ENCODE peak calls at places on chromosomes 4 and X, in ten cellular contexts. V is Calu3, G is BJ, K is epithelial cell of esophagus, B is astrocyte of the spinal cord, D is HCT116, H is GM12865, I is fibroblast of lung, W is brain microvascular endothelial cell, M is fibroblast of pulmonary artery. Q is an unnamed sample.
A peak's percentile ranks its signal among the peaks of the same experiment; 100 is the strongest.

GRCh38 chrX:3699841-3700381 is 13.5 kb downstream of the PRKX start:
- DNase-seq in V (no peak), G (no peak), K (no peak), B (no peak), D (no peak), H (peak; percentile 35), I (no peak), W (no peak), M (peak; percentile 14), Q (no peak)

GRCh38 chr4:10643600-10644425 is 40.8 kb downstream of the CLNK start:
- DNase-seq in V (no peak), G (no peak), K (peak; percentile 46), B (no peak), D (no peak), H (no peak), I (no peak), W (no peak), M (no peak), Q (no peak)

GRCh38 chr4:88015659-88016295 is 8.3 kb downstream of the PKD2 start:
- DNase-seq in V (no peak), G (no peak), K (no peak), B (no peak), D (no peak), H (no peak), I (no peak), W (no peak), M (no peak), Q (no peak)

GRCh38 chr4:163003979-163004378 is 162.7 kb downstream of the NAF1 start:
- DNase-seq in V (no peak), G (no peak), K (no peak), B (no peak), D (no peak), H (no peak), I (no peak), W (no peak), M (no peak), Q (no peak)

GRCh38 chr4:139795915-139796314 is 130.3 kb downstream of the MGST2 start:
- DNase-seq in V (no peak), G (no peak), K (no peak), B (no peak), D (no peak), H (no peak), I (peak; percentile 66), W (no peak), M (no peak), Q (peak; percentile 28)

GRCh38 chr4:41142946-41143720 is 71.2 kb downstream of the APBB2 start:
- DNase-seq in V (no peak), G (peak; percentile 94), K (peak; percentile 55), B (peak; percentile 96), D (no peak), H (no peak), I (peak; percentile 97), W (peak; percentile 82), M (peak; percentile 96), Q (peak; percentile 92)

GRCh38 chr4:54318904-54319303 is 89.8 kb downstream of the PDGFRA start:
- DNase-seq in V (peak; percentile 2), G (no peak), K (peak; percentile 63), B (peak; percentile 53), D (peak; percentile 21), H (peak; percentile 79), I (peak; percentile 64), W (peak; percentile 14), M (peak; percentile 74), Q (peak; percentile 5)

GRCh38 chr4:161714022-161714751 is 449.6 kb downstream of the FSTL5 start:
- DNase-seq in V (no peak), G (peak; percentile 68), K (peak; percentile 96), B (peak; percentile 87), D (peak; percentile 18), H (no peak), I (peak; percentile 80), W (peak; percentile 58), M (peak; percentile 16), Q (peak; percentile 3)

GRCh38 chr4:30721353-30722091 is 1.4 kb downstream of the PCDH7 start:
- DNase-seq in V (peak; percentile 60), G (no peak), K (peak; percentile 64), B (peak; percentile 54), D (no peak), H (no peak), I (peak; percentile 57), W (no peak), M (peak; percentile 39), Q (no peak)

GRCh38 chr4:30722916-30723270 is 2.7 kb downstream of the PCDH7 start:
- DNase-seq in V (no peak), G (no peak), K (no peak), B (no peak), D (no peak), H (no peak), I (peak; percentile 9), W (no peak), M (no peak), Q (no peak)

GRCh38 chr4:30720656-30721352 is 635 bp downstream of the PCDH7 start:
- DNase-seq in V (peak; percentile 12), G (no peak), K (no peak), B (peak; percentile 53), D (no peak), H (no peak), I (peak; percentile 69), W (peak; percentile 27), M (peak; percentile 50), Q (no peak)

GRCh38 chr4:30724217-30724616 is 4.0 kb downstream of the PCDH7 start:
- DNase-seq in V (no peak), G (no peak), K (no peak), B (no peak), D (no peak), H (no peak), I (peak; percentile 29), W (no peak), M (no peak), Q (no peak)

DNA sequence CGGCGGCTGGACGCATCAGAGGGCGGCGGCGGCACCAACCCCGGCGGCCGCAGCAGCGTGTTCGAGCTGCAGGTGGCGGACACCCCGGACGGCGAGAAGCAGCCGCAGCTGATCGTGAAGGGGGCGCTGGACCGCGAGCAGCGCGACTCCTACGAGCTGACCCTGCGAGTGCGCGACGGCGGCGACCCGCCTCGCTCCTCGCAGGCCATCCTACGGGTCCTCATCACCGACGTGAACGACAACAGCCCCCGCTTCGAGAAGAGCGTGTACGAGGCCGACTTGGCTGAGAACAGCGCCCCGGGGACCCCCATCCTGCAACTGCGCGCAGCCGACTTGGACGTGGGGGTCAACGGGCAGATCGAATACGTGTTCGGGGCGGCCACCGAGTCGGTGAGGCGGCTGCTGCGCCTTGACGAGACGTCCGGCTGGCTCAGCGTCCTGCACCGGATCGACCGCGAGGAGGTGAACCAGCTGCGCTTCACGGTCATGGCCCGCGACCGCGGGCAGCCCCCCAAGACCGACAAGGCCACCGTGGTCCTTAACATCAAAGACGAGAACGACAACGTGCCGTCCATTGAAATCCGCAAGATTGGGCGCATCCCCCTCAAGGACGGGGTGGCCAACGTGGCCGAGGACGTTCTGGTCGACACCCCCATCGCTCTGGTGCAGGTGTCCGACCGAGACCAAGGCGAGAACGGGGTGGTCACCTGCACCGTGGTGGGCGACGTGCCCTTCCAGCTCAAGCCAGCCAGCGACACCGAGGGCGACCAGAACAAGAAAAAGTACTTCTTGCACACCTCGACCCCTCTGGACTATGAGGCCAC is 2.1 kb downstream of the PCDH7 start:
- DNase-seq in V (no peak), G (no peak), K (no peak), B (no peak), D (no peak), H (no peak), I (peak; percentile 18), W (no peak), M (no peak), Q (no peak)
- TF ChIP-seq CTCF in V (no peak), G (no peak), K (no peak), B (no peak), D (no peak), H (no peak), I (no peak), W (no peak), M (no peak), Q (no peak)

DNA sequence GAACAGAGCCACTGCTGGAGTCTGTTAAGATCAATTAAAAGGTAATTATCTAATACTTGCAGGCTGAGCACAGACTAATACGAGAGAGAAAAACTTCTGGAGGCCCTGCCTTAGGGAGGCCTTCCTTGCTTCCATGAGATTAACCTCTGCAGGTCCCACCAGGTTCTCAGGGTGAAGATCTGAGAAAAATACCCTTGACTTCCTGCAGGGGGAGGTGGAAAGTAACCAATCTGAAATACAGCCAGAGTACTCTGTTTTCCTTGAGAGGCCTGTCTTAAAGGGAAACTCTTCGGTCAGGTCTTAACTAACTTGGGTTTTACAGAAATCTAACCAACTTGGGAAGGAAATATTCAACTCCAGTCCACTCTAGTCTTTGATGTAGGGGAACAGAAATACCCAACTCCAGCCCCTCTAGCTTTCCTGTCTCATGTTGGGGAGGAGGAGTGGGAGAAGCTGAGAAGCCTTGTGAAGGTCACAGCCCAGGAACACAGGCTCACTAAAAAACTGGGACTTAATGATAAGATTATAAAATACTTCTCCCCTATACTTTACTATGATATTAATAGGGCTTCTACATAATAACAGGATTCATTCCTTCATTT is 77.1 kb downstream of the TBCK start:
- DNase-seq in V (peak; percentile 40), G (no peak), K (peak; percentile 62), B (peak; percentile 49), D (peak; percentile 27), H (peak; percentile 34), I (peak; percentile 39), W (peak; percentile 36), M (peak; percentile 64), Q (peak; percentile 2)
- TF ChIP-seq CTCF in V (peak; percentile 55), G (peak; percentile 70), K (peak; percentile 92), B (peak; percentile 71), D (peak; percentile 71), H (peak; percentile 63), I (peak; percentile 61), W (peak; percentile 78), M (peak; percentile 79), Q (peak; percentile 58)

GRCh38 chr4:177051473-177052060 is 258.1 kb upstream of the NEIL3 start:
- DNase-seq in V (peak; percentile 15), G (no peak), K (peak; percentile 66), B (peak; percentile 13), D (peak; percentile 44), H (peak; percentile 63), I (peak; percentile 30), W (no peak), M (peak; percentile 48), Q (no peak)
- TF ChIP-seq CTCF in V (no peak), G (peak; percentile 27), K (peak; percentile 63), B (peak; percentile 19), D (peak; percentile 74), H (peak; percentile 72), I (peak; percentile 12), W (peak; percentile 57), M (peak; percentile 48), Q (peak; percentile 15)

DNA sequence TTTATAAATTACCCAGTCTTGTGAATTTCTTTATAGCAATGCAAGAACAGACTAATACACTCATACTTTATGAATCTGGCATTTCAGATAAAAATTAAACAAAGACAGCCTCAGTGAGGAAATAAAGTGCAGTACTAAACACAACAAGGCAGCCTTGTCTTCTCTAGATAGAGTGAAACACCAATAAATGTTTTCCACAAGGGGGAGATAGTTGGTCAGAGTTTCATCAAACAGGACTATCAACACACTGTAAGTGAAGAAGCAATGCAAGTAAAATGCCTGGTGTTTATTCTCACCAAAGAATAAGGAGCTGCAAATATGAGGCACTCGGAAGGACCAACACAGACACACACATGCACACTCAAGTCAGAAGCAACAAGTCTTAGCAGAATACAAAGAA is 62.8 kb downstream of the FAM9B start:
- DNase-seq in V (no peak), G (no peak), K (peak; percentile 53), B (peak; percentile 63), D (peak; percentile 13), H (peak; percentile 27), I (peak; percentile 73), W (peak; percentile 41), M (peak; percentile 75), Q (peak; percentile 11)
- TF ChIP-seq CTCF in V (no peak), G (peak; percentile 35), K (peak; percentile 34), B (peak; percentile 30), D (no peak), H (peak; percentile 7), I (no peak), W (no peak), M (peak; percentile 41), Q (peak; percentile 34)

GRCh38 chrX:121254336-121254735 is 206.9 kb downstream of the GLUD2 start:
- DNase-seq in V (peak; percentile 2), G (no peak), K (no peak), B (no peak), D (no peak), H (peak; percentile 2), I (no peak), W (no peak), M (peak; percentile 10), Q (no peak)
- TF ChIP-seq CTCF in V (no peak), G (no peak), K (no peak), B (peak; percentile 11), D (peak; percentile 26), H (no peak), I (no peak), W (peak; percentile 33), M (peak; percentile 27), Q (no peak)